ENCODE peak calls at places on chromosomes 6 and 20, in four cellular contexts. One of them, this sample, is unnamed.

GRCh38 chr20:40160151-40160550 is 528.9 kb downstream of the MAFB start:
- DNase-seq in MG63: peak; percentile 30
- DNase-seq in activated CD4-positive, alpha-beta T cell treated with anti-CD3 and anti-CD28 coated beads, Interleukin-2, amount 10 ng/mL, durations not matched to agents 24 days and 14 days: peak; percentile 69
- DNase-seq in activated CD8-positive, alpha-beta T cell treated with anti-CD3 and anti-CD28 coated beads for 36 hours: peak; percentile 40
- DNase-seq in this sample: no peak

GRCh38 chr6:117615981-117616961 is 14.0 kb upstream of the GOPC start:
- DNase-seq in MG63: peak; percentile 16
- DNase-seq in activated CD4-positive, alpha-beta T cell treated with anti-CD3 and anti-CD28 coated beads, Interleukin-2, amount 10 ng/mL, durations not matched to agents 24 days and 14 days: no peak
- DNase-seq in activated CD8-positive, alpha-beta T cell treated with anti-CD3 and anti-CD28 coated beads for 36 hours: peak; percentile 52
- DNase-seq in this sample: no peak

GRCh38 chr6:71298459-71298858 is 9.8 kb downstream of the OGFRL1 start:
- DNase-seq in MG63: no peak
- DNase-seq in activated CD4-positive, alpha-beta T cell treated with anti-CD3 and anti-CD28 coated beads, Interleukin-2, amount 10 ng/mL, durations not matched to agents 24 days and 14 days: no peak
- DNase-seq in activated CD8-positive, alpha-beta T cell treated with anti-CD3 and anti-CD28 coated beads for 36 hours: no peak
- DNase-seq in this sample: no peak

GRCh38 chr20:58523072-58523681 is 8.0 kb upstream of the APCDD1L start:
- DNase-seq in MG63: no peak
- DNase-seq in activated CD4-positive, alpha-beta T cell treated with anti-CD3 and anti-CD28 coated beads, Interleukin-2, amount 10 ng/mL, durations not matched to agents 24 days and 14 days: no peak
- DNase-seq in activated CD8-positive, alpha-beta T cell treated with anti-CD3 and anti-CD28 coated beads for 36 hours: no peak
- DNase-seq in this sample: no peak

GRCh38 chr6:91435630-91436029 is 848.8 kb upstream of the MAP3K7 start:
- DNase-seq in MG63: no peak
- DNase-seq in activated CD4-positive, alpha-beta T cell treated with anti-CD3 and anti-CD28 coated beads, Interleukin-2, amount 10 ng/mL, durations not matched to agents 24 days and 14 days: no peak
- DNase-seq in activated CD8-positive, alpha-beta T cell treated with anti-CD3 and anti-CD28 coated beads for 36 hours: no peak
- DNase-seq in this sample: no peak

GRCh38 chr6:36927691-36928546 is 26.6 kb upstream of the PI16 start:
- DNase-seq in MG63: no peak
- DNase-seq in activated CD4-positive, alpha-beta T cell treated with anti-CD3 and anti-CD28 coated beads, Interleukin-2, amount 10 ng/mL, durations not matched to agents 24 days and 14 days: no peak
- DNase-seq in activated CD8-positive, alpha-beta T cell treated with anti-CD3 and anti-CD28 coated beads for 36 hours: no peak
- DNase-seq in this sample: no peak

GRCh38 chr6:114007451-114007953 is 36.6 kb upstream of the HDAC2 start:
- DNase-seq in MG63: no peak
- DNase-seq in activated CD4-positive, alpha-beta T cell treated with anti-CD3 and anti-CD28 coated beads, Interleukin-2, amount 10 ng/mL, durations not matched to agents 24 days and 14 days: peak; percentile 80
- DNase-seq in activated CD8-positive, alpha-beta T cell treated with anti-CD3 and anti-CD28 coated beads for 36 hours: peak; percentile 24
- DNase-seq in this sample: no peak

GRCh38 chr6:80254716-80255115 is 148.2 kb downstream of the BCKDHB start:
- DNase-seq in MG63: no peak
- DNase-seq in activated CD4-positive, alpha-beta T cell treated with anti-CD3 and anti-CD28 coated beads, Interleukin-2, amount 10 ng/mL, durations not matched to agents 24 days and 14 days: no peak
- DNase-seq in activated CD8-positive, alpha-beta T cell treated with anti-CD3 and anti-CD28 coated beads for 36 hours: no peak
- DNase-seq in this sample: no peak

GRCh38 chr6:2264932-2265331 is 19.5 kb upstream of the GMDS start:
- DNase-seq in MG63: no peak
- DNase-seq in activated CD4-positive, alpha-beta T cell treated with anti-CD3 and anti-CD28 coated beads, Interleukin-2, amount 10 ng/mL, durations not matched to agents 24 days and 14 days: no peak
- DNase-seq in activated CD8-positive, alpha-beta T cell treated with anti-CD3 and anti-CD28 coated beads for 36 hours: no peak
- DNase-seq in this sample: no peak

GRCh38 chr20:51966296-51966971 is 164.1 kb upstream of the SALL4 start:
- DNase-seq in MG63: peak; percentile 55
- DNase-seq in activated CD4-positive, alpha-beta T cell treated with anti-CD3 and anti-CD28 coated beads, Interleukin-2, amount 10 ng/mL, durations not matched to agents 24 days and 14 days: peak; percentile 58
- DNase-seq in activated CD8-positive, alpha-beta T cell treated with anti-CD3 and anti-CD28 coated beads for 36 hours: peak; percentile 30
- DNase-seq in this sample: no peak

GRCh38 chr6:147117580-147117979 is 86.6 kb upstream of the STXBP5 start:
- DNase-seq in MG63: no peak
- DNase-seq in activated CD4-positive, alpha-beta T cell treated with anti-CD3 and anti-CD28 coated beads, Interleukin-2, amount 10 ng/mL, durations not matched to agents 24 days and 14 days: no peak
- DNase-seq in activated CD8-positive, alpha-beta T cell treated with anti-CD3 and anti-CD28 coated beads for 36 hours: no peak
- DNase-seq in this sample: no peak

GRCh38 chr20:31894980-31895675 is 24.7 kb downstream of the TTLL9 start:
- DNase-seq in MG63: peak; percentile 52
- DNase-seq in activated CD4-positive, alpha-beta T cell treated with anti-CD3 and anti-CD28 coated beads, Interleukin-2, amount 10 ng/mL, durations not matched to agents 24 days and 14 days: peak; percentile 65
- DNase-seq in activated CD8-positive, alpha-beta T cell treated with anti-CD3 and anti-CD28 coated beads for 36 hours: peak; percentile 26
- DNase-seq in this sample: no peak

GRCh38 chr6:4420160-4420865 is 284.9 kb upstream of the ECI2 start:
- DNase-seq in MG63: no peak
- DNase-seq in activated CD4-positive, alpha-beta T cell treated with anti-CD3 and anti-CD28 coated beads, Interleukin-2, amount 10 ng/mL, durations not matched to agents 24 days and 14 days: no peak
- DNase-seq in activated CD8-positive, alpha-beta T cell treated with anti-CD3 and anti-CD28 coated beads for 36 hours: no peak
- DNase-seq in this sample: no peak

GRCh38 chr20:64078934-64079272 is 415 bp downstream of the RGS19 start:
- DNase-seq in MG63: no peak
- DNase-seq in activated CD4-positive, alpha-beta T cell treated with anti-CD3 and anti-CD28 coated beads, Interleukin-2, amount 10 ng/mL, durations not matched to agents 24 days and 14 days: no peak
- DNase-seq in activated CD8-positive, alpha-beta T cell treated with anti-CD3 and anti-CD28 coated beads for 36 hours: no peak
- DNase-seq in this sample: no peak

GRCh38 chr20:63025534-63026331 is 19.0 kb upstream of the BHLHE23 start:
- DNase-seq in MG63: peak; percentile 60
- DNase-seq in activated CD4-positive, alpha-beta T cell treated with anti-CD3 and anti-CD28 coated beads, Interleukin-2, amount 10 ng/mL, durations not matched to agents 24 days and 14 days: peak; percentile 64
- DNase-seq in activated CD8-positive, alpha-beta T cell treated with anti-CD3 and anti-CD28 coated beads for 36 hours: peak; percentile 61
- DNase-seq in this sample: peak; percentile 37

GRCh38 chr6:156767603-156768467 is 9.3 kb upstream of the ARID1B start:
- DNase-seq in MG63: no peak
- DNase-seq in activated CD4-positive, alpha-beta T cell treated with anti-CD3 and anti-CD28 coated beads, Interleukin-2, amount 10 ng/mL, durations not matched to agents 24 days and 14 days: no peak
- DNase-seq in activated CD8-positive, alpha-beta T cell treated with anti-CD3 and anti-CD28 coated beads for 36 hours: no peak
- DNase-seq in this sample: no peak

GRCh38 chr6:4889701-4890100 is 113.5 kb downstream of the CDYL start:
- DNase-seq in MG63: no peak
- DNase-seq in activated CD4-positive, alpha-beta T cell treated with anti-CD3 and anti-CD28 coated beads, Interleukin-2, amount 10 ng/mL, durations not matched to agents 24 days and 14 days: peak; percentile 29
- DNase-seq in activated CD8-positive, alpha-beta T cell treated with anti-CD3 and anti-CD28 coated beads for 36 hours: no peak
- DNase-seq in this sample: no peak

This sample was measured in naive thymus-derived CD4-positive, alpha-beta T cell.